ENCODE peak calls at places on chromosomes 12 and 14, in five cellular contexts. One of them, this sample, is unnamed.

GRCh38 chr14:69571449-69571878 is 3.2 kb downstream of the CCDC177 start:
- DNase-seq in heart right ventricle: no peak
- DNase-seq in GM23248: peak; percentile 33
- DNase-seq in neural progenitor cell: no peak
- DNase-seq in GM23338: no peak
- DNase-seq in this sample: no peak

GRCh38 chr12:5912437-5913334 is 32.4 kb downstream of the ANO2 start:
- DNase-seq in heart right ventricle: no peak
- DNase-seq in GM23248: no peak
- DNase-seq in neural progenitor cell: peak; percentile 82
- DNase-seq in GM23338: peak; percentile 88
- DNase-seq in this sample: no peak

GRCh38 chr14:24818054-24818822 is 184.2 kb upstream of the GZMB start:
- DNase-seq in heart right ventricle: no peak
- DNase-seq in GM23248: no peak
- DNase-seq in neural progenitor cell: no peak
- DNase-seq in GM23338: no peak
- DNase-seq in this sample: no peak

GRCh38 chr14:100606687-100607610 is 19.7 kb upstream of the BEGAIN start:
- DNase-seq in heart right ventricle: no peak
- DNase-seq in GM23248: no peak
- DNase-seq in neural progenitor cell: no peak
- DNase-seq in GM23338: no peak
- DNase-seq in this sample: no peak

GRCh38 chr12:79827484-79827883 is 107.4 kb downstream of the PPP1R12A start:
- DNase-seq in heart right ventricle: no peak
- DNase-seq in GM23248: no peak
- DNase-seq in neural progenitor cell: no peak
- DNase-seq in GM23338: no peak
- DNase-seq in this sample: no peak

GRCh38 chr12:132423251-132424117 is 66.5 kb upstream of the FBRSL1 start:
- DNase-seq in heart right ventricle: no peak
- DNase-seq in GM23248: peak; percentile 31
- DNase-seq in neural progenitor cell: peak; percentile 70
- DNase-seq in GM23338: peak; percentile 51
- DNase-seq in this sample: no peak

GRCh38 chr12:39401459-39401858 is 41.5 kb downstream of the KIF21A start:
- DNase-seq in heart right ventricle: peak; percentile 22
- DNase-seq in GM23248: peak; percentile 40
- DNase-seq in neural progenitor cell: no peak
- DNase-seq in GM23338: no peak
- DNase-seq in this sample: no peak

GRCh38 chr12:49903700-49904423 is at the start of gene FAIM2:
- DNase-seq in heart right ventricle: peak; percentile 32
- DNase-seq in GM23248: peak; percentile 73
- DNase-seq in neural progenitor cell: peak; percentile 62
- DNase-seq in GM23338: peak; percentile 64
- DNase-seq in this sample: peak; percentile 77

GRCh38 chr12:79317184-79317847 is 373.4 kb downstream of the PAWR start:
- DNase-seq in heart right ventricle: no peak
- DNase-seq in GM23248: no peak
- DNase-seq in neural progenitor cell: no peak
- DNase-seq in GM23338: no peak
- DNase-seq in this sample: no peak

GRCh38 chr12:57530396-57531142 is 7.9 kb downstream of the MBD6 start:
- DNase-seq in heart right ventricle: no peak
- DNase-seq in GM23248: no peak
- DNase-seq in neural progenitor cell: no peak
- DNase-seq in GM23338: no peak
- DNase-seq in this sample: no peak
- H3K36me3 ChIP-seq in heart right ventricle: peaks cover 100% of the 10 kb centered on the region
- H3K36me3 ChIP-seq in GM23248: peaks cover 65% of the 10 kb centered on the region
- H3K36me3 ChIP-seq in neural progenitor cell: no peaks in the 10 kb centered on the region
- H3K36me3 ChIP-seq in GM23338: peaks cover 20% of the 10 kb centered on the region
- H3K36me3 ChIP-seq in this sample: peaks cover 95% of the 10 kb centered on the region

GRCh38 chr12:105793421-105793820 is 345.3 kb downstream of the NUAK1 start:
- DNase-seq in heart right ventricle: no peak
- DNase-seq in GM23248: no peak
- DNase-seq in neural progenitor cell: no peak
- DNase-seq in GM23338: no peak
- DNase-seq in this sample: no peak

GRCh38 chr12:105803292-105803691 is 335.5 kb downstream of the NUAK1 start:
- DNase-seq in heart right ventricle: no peak
- DNase-seq in GM23248: peak; percentile 27
- DNase-seq in neural progenitor cell: no peak
- DNase-seq in GM23338: no peak
- DNase-seq in this sample: peak; percentile 24

GRCh38 chr12:105799103-105799502 is 339.7 kb downstream of the NUAK1 start:
- DNase-seq in heart right ventricle: no peak
- DNase-seq in GM23248: no peak
- DNase-seq in neural progenitor cell: no peak
- DNase-seq in GM23338: no peak
- DNase-seq in this sample: no peak

GRCh38 chr12:105798249-105798835 is 340.4 kb downstream of the NUAK1 start:
- DNase-seq in heart right ventricle: no peak
- DNase-seq in GM23248: no peak
- DNase-seq in neural progenitor cell: no peak
- DNase-seq in GM23338: no peak
- DNase-seq in this sample: no peak
- H3K36me3 ChIP-seq in heart right ventricle: no peaks in the 10 kb centered on the region
- H3K36me3 ChIP-seq in GM23248: no peaks in the 10 kb centered on the region
- H3K36me3 ChIP-seq in neural progenitor cell: no peaks in the 10 kb centered on the region
- H3K36me3 ChIP-seq in GM23338: no peaks in the 10 kb centered on the region
- H3K36me3 ChIP-seq in this sample: no peaks in the 10 kb centered on the region

GRCh38 chr12:4307593-4308333 is 13.2 kb upstream of the TIGAR start:
- DNase-seq in heart right ventricle: peak; percentile 70
- DNase-seq in GM23248: peak; percentile 80
- DNase-seq in neural progenitor cell: peak; percentile 90
- DNase-seq in GM23338: peak; percentile 95
- DNase-seq in this sample: peak; percentile 85
- H3K36me3 ChIP-seq in heart right ventricle: peaks cover 48% of the 10 kb centered on the region
- H3K36me3 ChIP-seq in GM23248: no peaks in the 10 kb centered on the region
- H3K36me3 ChIP-seq in neural progenitor cell: no peaks in the 10 kb centered on the region
- H3K36me3 ChIP-seq in GM23338: peaks cover 6% of the 10 kb centered on the region
- H3K36me3 ChIP-seq in this sample: peaks cover 8% of the 10 kb centered on the region

GRCh38 chr12:110436231-110436630 is 13.9 kb downstream of the ARPC3 start:
- DNase-seq in heart right ventricle: no peak
- DNase-seq in GM23248: peak; percentile 50
- DNase-seq in neural progenitor cell: no peak
- DNase-seq in GM23338: no peak
- DNase-seq in this sample: peak; percentile 18
- H3K36me3 ChIP-seq in heart right ventricle: peaks cover 73% of the 10 kb centered on the region
- H3K36me3 ChIP-seq in GM23248: peaks cover 57% of the 10 kb centered on the region
- H3K36me3 ChIP-seq in neural progenitor cell: peaks cover 10% of the 10 kb centered on the region
- H3K36me3 ChIP-seq in GM23338: peaks cover 31% of the 10 kb centered on the region
- H3K36me3 ChIP-seq in this sample: peaks cover 65% of the 10 kb centered on the region

GRCh38 chr12:366820-367219 is 22.3 kb downstream of the KDM5A start:
- DNase-seq in heart right ventricle: no peak
- DNase-seq in GM23248: no peak
- DNase-seq in neural progenitor cell: no peak
- DNase-seq in GM23338: no peak
- DNase-seq in this sample: no peak
- H3K36me3 ChIP-seq in heart right ventricle: peaks cover 88% of the 10 kb centered on the region
- H3K36me3 ChIP-seq in GM23248: peaks cover 80% of the 10 kb centered on the region
- H3K36me3 ChIP-seq in neural progenitor cell: peaks cover 47% of the 10 kb centered on the region
- H3K36me3 ChIP-seq in GM23338: peaks cover 38% of the 10 kb centered on the region
- H3K36me3 ChIP-seq in this sample: peaks cover 84% of the 10 kb centered on the region

DNA sequence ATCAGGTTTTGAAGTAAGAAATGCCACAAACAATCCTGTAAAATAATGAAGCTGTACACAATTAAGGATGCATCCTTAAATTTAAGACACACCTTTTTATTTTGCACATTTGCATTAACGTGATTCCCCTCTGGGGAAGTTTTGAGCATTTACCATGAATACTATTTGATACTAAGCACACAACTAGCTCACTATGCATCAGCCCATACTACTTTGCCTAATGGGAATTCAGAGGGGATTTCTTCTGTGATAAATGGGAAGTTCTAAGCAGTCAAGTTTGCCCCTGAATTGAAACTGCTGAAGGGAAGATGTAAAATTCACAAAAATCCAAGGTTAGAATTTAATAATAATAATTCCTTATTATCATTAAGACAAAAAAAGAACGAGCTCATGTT is 27.4 kb downstream of the SINHCAF start:
- DNase-seq in heart right ventricle: no peak
- DNase-seq in GM23248: no peak
- DNase-seq in neural progenitor cell: no peak
- DNase-seq in GM23338: no peak
- DNase-seq in this sample: no peak
- H3K36me3 ChIP-seq in heart right ventricle: peaks cover 30% of the 10 kb centered on the region
- H3K36me3 ChIP-seq in GM23248: peaks cover 6% of the 10 kb centered on the region
- H3K36me3 ChIP-seq in neural progenitor cell: peaks cover 52% of the 10 kb centered on the region
- H3K36me3 ChIP-seq in GM23338: peaks cover 65% of the 10 kb centered on the region
- H3K36me3 ChIP-seq in this sample: peaks cover 3% of the 10 kb centered on the region

DNA sequence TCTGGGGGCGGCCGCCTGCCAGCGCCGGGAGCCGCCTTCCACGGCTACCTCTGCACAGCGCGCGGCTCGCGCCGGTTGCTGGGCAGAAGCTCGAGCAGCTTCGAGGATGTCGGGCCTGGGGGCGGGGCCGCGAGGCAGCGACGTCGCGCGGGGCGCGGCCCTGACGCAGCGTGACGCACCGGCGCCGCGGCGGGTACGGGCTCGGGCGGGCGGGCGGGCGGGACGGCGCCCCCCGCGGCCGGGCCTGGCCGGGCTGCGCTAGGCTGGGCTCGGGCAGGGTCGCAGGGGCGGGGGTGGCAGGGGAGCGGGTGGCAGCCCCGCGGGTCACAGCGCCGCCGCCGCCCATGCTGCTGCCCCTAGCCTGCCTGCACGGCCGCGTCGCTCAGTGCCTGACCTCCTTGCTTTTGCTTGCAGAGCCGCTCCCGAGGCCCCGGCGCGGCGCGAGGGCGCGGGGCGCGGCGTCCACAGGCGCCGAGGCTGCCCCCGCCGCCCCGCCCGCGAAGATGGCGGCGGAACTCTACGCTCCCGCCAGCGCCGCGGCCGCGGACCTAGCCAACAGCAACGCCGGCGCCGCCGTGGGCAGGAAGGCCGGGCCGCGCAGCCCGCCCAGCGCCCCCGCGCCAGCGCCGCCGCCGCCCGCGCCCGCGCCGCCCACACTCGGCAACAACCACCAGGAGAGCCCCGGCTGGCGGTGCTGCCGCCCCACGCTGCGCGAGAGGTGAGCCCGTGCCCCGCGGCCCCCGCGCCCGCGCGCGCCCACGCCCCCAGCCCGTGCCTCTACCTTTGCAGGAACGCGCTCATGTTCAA is at the start of gene BTBD6:
- DNase-seq in heart right ventricle: peak; percentile 81
- DNase-seq in GM23248: peak; percentile 97
- DNase-seq in neural progenitor cell: peak; percentile 94
- DNase-seq in GM23338: peak; percentile 84
- DNase-seq in this sample: peak; percentile 95
- H3K36me3 ChIP-seq in heart right ventricle: peaks cover 45% of the 10 kb centered on the region
- H3K36me3 ChIP-seq in GM23248: peaks cover 9% of the 10 kb centered on the region
- H3K36me3 ChIP-seq in neural progenitor cell: no peaks in the 10 kb centered on the region
- H3K36me3 ChIP-seq in GM23338: no peaks in the 10 kb centered on the region
- H3K36me3 ChIP-seq in this sample: peaks cover 39% of the 10 kb centered on the region

GRCh38 chr12:112149596-112149995 is 24.2 kb downstream of the TRAFD1 start:
- DNase-seq in heart right ventricle: no peak
- DNase-seq in GM23248: no peak
- DNase-seq in neural progenitor cell: no peak
- DNase-seq in GM23338: no peak
- DNase-seq in this sample: no peak

GRCh38 chr12:112148031-112148513 is 22.7 kb downstream of the TRAFD1 start:
- DNase-seq in heart right ventricle: no peak
- DNase-seq in GM23248: peak; percentile 51
- DNase-seq in neural progenitor cell: no peak
- DNase-seq in GM23338: no peak
- DNase-seq in this sample: peak; percentile 25

GRCh38 chr12:112153900-112154234 is 28.5 kb downstream of the TRAFD1 start:
- DNase-seq in heart right ventricle: no peak
- DNase-seq in GM23248: no peak
- DNase-seq in neural progenitor cell: no peak
- DNase-seq in GM23338: no peak
- DNase-seq in this sample: no peak

GRCh38 chr12:112151766-112152541 is 26.6 kb downstream of the TRAFD1 start:
- DNase-seq in heart right ventricle: no peak
- DNase-seq in GM23248: no peak
- DNase-seq in neural progenitor cell: no peak
- DNase-seq in GM23338: no peak
- DNase-seq in this sample: no peak

DNA sequence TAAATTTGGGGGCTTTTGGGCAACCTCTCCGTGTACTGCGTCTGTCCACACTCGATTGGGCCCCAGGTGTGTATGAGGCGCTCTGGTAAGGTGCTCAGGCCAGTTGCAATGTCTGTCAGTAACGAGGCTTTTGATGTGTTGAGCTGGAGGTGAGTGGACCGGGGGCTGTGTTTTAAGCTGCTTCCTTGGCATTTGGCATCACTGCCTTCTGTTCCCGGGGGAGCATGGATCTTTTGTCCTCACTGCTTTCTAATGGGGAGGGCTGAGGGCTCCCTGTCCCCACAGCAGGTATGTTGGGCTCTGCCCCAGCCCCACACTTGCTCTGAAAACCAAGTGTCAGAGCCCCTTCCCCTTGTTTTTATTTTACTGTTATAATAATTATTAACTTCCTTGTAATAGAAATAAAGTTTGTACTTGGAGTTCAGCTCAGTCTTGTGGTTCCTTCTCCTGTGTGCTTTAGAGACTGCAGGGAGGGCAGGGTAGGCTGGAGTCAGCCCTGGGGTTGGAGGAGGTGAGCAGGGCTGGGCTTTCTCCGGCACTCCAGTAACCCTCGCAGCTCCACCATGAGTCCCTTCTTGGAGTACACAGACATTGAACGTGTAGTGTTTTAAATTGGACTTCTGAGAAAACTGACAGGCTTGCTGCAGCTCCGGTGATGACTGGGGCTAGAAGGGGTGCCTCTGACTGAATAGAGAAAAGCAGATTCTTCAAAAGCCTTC is 28.0 kb downstream of the TRAFD1 start:
- DNase-seq in heart right ventricle: no peak
- DNase-seq in GM23248: no peak
- DNase-seq in neural progenitor cell: no peak
- DNase-seq in GM23338: no peak
- DNase-seq in this sample: no peak
- H3K36me3 ChIP-seq in heart right ventricle: peaks cover 79% of the 10 kb centered on the region
- H3K36me3 ChIP-seq in GM23248: peaks cover 43% of the 10 kb centered on the region
- H3K36me3 ChIP-seq in neural progenitor cell: no peaks in the 10 kb centered on the region
- H3K36me3 ChIP-seq in GM23338: peaks cover 39% of the 10 kb centered on the region
- H3K36me3 ChIP-seq in this sample: peaks cover 64% of the 10 kb centered on the region

This sample was measured in adipocyte.